ENCODE peak calls at places on chromosomes 12 and 14, in five cellular contexts. N, H, A, V and G are unnamed samples.

GRCh38 chr12:12533238-12533829 is 29.3 kb downstream of the DUSP16 start:
- DNase-seq in N (no peak), H (peak), A (peak), V (no peak), G (peak)

GRCh38 chr14:71524321-71524982 is 407.8 kb upstream of the RGS6 start:
- DNase-seq in N (no peak), H (no peak), A (no peak), V (no peak), G (no peak)

GRCh38 chr14:20454359-20454644 is 310 bp downstream of the OSGEP start:
- DNase-seq in N (no peak), H (peak), A (no peak), V (peak), G (no peak)

GRCh38 chr14:80003138-80003537 is 208.2 kb downstream of the DIO2 start:
- DNase-seq in N (no peak), H (no peak), A (no peak), V (no peak), G (no peak)

GRCh38 chr12:12880537-12880936 is 10.8 kb upstream of the GPRC5A start:
- DNase-seq in N (no peak), H (no peak), A (no peak), V (no peak), G (no peak)

GRCh38 chr12:56695327-56696101 is 7.4 kb upstream of the PTGES3 start:
- DNase-seq in N (no peak), H (no peak), A (no peak), V (no peak), G (no peak)

GRCh38 chr14:75886661-75887348 is 95.0 kb downstream of the TGFB3 start:
- DNase-seq in N (no peak), H (no peak), A (no peak), V (no peak), G (no peak)

GRCh38 chr12:26056335-26056734 is 68.5 kb downstream of the BHLHE41 start:
- DNase-seq in N (no peak), H (peak), A (no peak), V (no peak), G (no peak)

GRCh38 chr12:31033681-31034080 is 40.0 kb upstream of the DDX11 start:
- DNase-seq in N (no peak), H (no peak), A (no peak), V (no peak), G (no peak)

GRCh38 chr12:111166779-111167540 is 201.9 kb downstream of the PHETA1 start:
- DNase-seq in N (no peak), H (no peak), A (no peak), V (no peak), G (no peak)

GRCh38 chr12:50862316-50862715 is 19.6 kb downstream of the TMPRSS12 start:
- DNase-seq in N (no peak), H (peak), A (no peak), V (no peak), G (no peak)

GRCh38 chr14:59182641-59183040 is 5.8 kb upstream of the DAAM1 start:
- DNase-seq in N (no peak), H (no peak), A (no peak), V (no peak), G (no peak)

GRCh38 chr12:107415834-107416233 is 269.8 kb upstream of the PWP1 start:
- DNase-seq in N (no peak), H (peak), A (no peak), V (no peak), G (no peak)

GRCh38 chr12:21265932-21266331 is 68.8 kb downstream of the SLCO1A2 start:
- DNase-seq in N (no peak), H (no peak), A (no peak), V (no peak), G (no peak)

GRCh38 chr12:75564398-75564797 is 53.0 kb upstream of the KRR1 start:
- DNase-seq in N (no peak), H (no peak), A (no peak), V (no peak), G (no peak)

GRCh38 chr14:64244279-64244678 is 49.9 kb downstream of the ESR2 start:
- DNase-seq in N (no peak), H (no peak), A (no peak), V (no peak), G (no peak)

GRCh38 chr12:52004042-52004648 is 2.6 kb upstream of the TAMALIN start:
- DNase-seq in N (peak), H (peak), A (peak), V (no peak), G (peak)

GRCh38 chr12:4133636-4134433 is 139.7 kb upstream of the CCND2 start:
- DNase-seq in N (no peak), H (no peak), A (peak), V (no peak), G (no peak)

GRCh38 chr12:111409403-111410228 is 3.9 kb downstream of the SH2B3 start:
- DNase-seq in N (peak), H (no peak), A (no peak), V (no peak), G (no peak)

GRCh38 chr14:70186826-70187483 is 1.8 kb downstream of the SLC8A3 start:
- DNase-seq in N (no peak), H (no peak), A (peak), V (no peak), G (no peak)

GRCh38 chr12:79983969-79984629 is 49.2 kb upstream of the PPP1R12A start:
- DNase-seq in N (no peak), H (peak), A (no peak), V (no peak), G (no peak)

GRCh38 chr12:22275847-22276246 is 58.7 kb downstream of the ST8SIA1 start:
- DNase-seq in N (no peak), H (peak), A (no peak), V (no peak), G (peak)

GRCh38 chr12:94427520-94428381 is 31.9 kb downstream of the CEP83 start:
- DNase-seq in N (no peak), H (no peak), A (no peak), V (no peak), G (no peak)

GRCh38 chr12:67237231-67237630 is 31.9 kb upstream of the CAND1 start:
- DNase-seq in N (peak), H (no peak), A (peak), V (no peak), G (no peak)

GRCh38 chr12:109097140-109097434 is 310 bp upstream of the UNG start:
- DNase-seq in N (no peak), H (no peak), A (no peak), V (no peak), G (no peak)

GRCh38 chr12:46342562-46343033 is 30.0 kb downstream of the SLC38A2 start:
- DNase-seq in N (no peak), H (no peak), A (peak), V (peak), G (no peak)

GRCh38 chr12:989751-990278 is 1.2 kb upstream of the ERC1 start:
- DNase-seq in N (no peak), H (peak), A (no peak), V (no peak), G (no peak)

GRCh38 chr12:9745191-9745590 is 12.3 kb upstream of the CLECL1 start:
- DNase-seq in N (no peak), H (no peak), A (peak), V (no peak), G (no peak)

GRCh38 chr14:50601405-50601804 is 41.5 kb downstream of the ATL1 start:
- DNase-seq in N (no peak), H (peak), A (no peak), V (no peak), G (no peak)

GRCh38 chr14:105335735-105336476 is 21.4 kb downstream of the PACS2 start:
- DNase-seq in N (no peak), H (no peak), A (no peak), V (no peak), G (no peak)

GRCh38 chr14:49966971-49967630 is 74.2 kb downstream of the ARF6 start:
- DNase-seq in N (no peak), H (no peak), A (no peak), V (no peak), G (no peak)

GRCh38 chr14:37062191-37062803 is 110.1 kb downstream of the SLC25A21 start:
- DNase-seq in N (no peak), H (no peak), A (no peak), V (no peak), G (no peak)

GRCh38 chr12:68478516-68479260 is 132.0 kb upstream of the RAP1B start:
- DNase-seq in N (no peak), H (no peak), A (no peak), V (no peak), G (no peak)

GRCh38 chr14:96117101-96117897 is 78.1 kb downstream of the C14orf132 start:
- DNase-seq in N (no peak), H (no peak), A (no peak), V (no peak), G (peak)

GRCh38 chr12:109586385-109587296 is 13.0 kb downstream of the MVK start:
- DNase-seq in N (no peak), H (no peak), A (no peak), V (no peak), G (no peak)

GRCh38 chr14:104399432-104400155 is 180.0 kb upstream of the C14orf180 start:
- DNase-seq in N (no peak), H (no peak), A (no peak), V (no peak), G (no peak)

GRCh38 chr12:98745578-98746391 is 100.7 kb downstream of the APAF1 start:
- DNase-seq in N (no peak), H (no peak), A (peak), V (no peak), G (no peak)

GRCh38 chr12:98741229-98741614 is 96.1 kb downstream of the APAF1 start:
- DNase-seq in N (no peak), H (no peak), A (no peak), V (no peak), G (no peak)

GRCh38 chr12:98741615-98742265 is 96.7 kb downstream of the APAF1 start:
- DNase-seq in N (no peak), H (no peak), A (peak), V (no peak), G (no peak)

GRCh38 chr12:98744692-98745091 is 99.6 kb downstream of the APAF1 start:
- DNase-seq in N (no peak), H (no peak), A (no peak), V (no peak), G (no peak)

GRCh38 chr12:98743362-98743953 is 98.4 kb downstream of the APAF1 start:
- DNase-seq in N (peak), H (peak), A (peak), V (no peak), G (no peak)
- TF ChIP-seq CTCF in N (peak), H (peak), A (peak), V (peak), G (peak)

GRCh38 chr12:60106207-60106606 is 510.4 kb downstream of the SLC16A7 start:
- DNase-seq in N (no peak), H (peak), A (no peak), V (no peak), G (no peak)
- TF ChIP-seq CTCF in N (peak), H (peak), A (no peak), V (no peak), G (no peak)

GRCh38 chr12:92654929-92655328 is 47.9 kb upstream of the PLEKHG7 start:
- DNase-seq in N (no peak), H (no peak), A (no peak), V (no peak), G (no peak)

GRCh38 chr12:92650228-92650822 is 52.5 kb upstream of the PLEKHG7 start:
- DNase-seq in N (no peak), H (no peak), A (no peak), V (no peak), G (no peak)

GRCh38 chr12:92648242-92649031 is 54.4 kb upstream of the PLEKHG7 start:
- DNase-seq in N (no peak), H (no peak), A (peak), V (no peak), G (no peak)

GRCh38 chr12:92649511-92650227 is 53.1 kb upstream of the PLEKHG7 start:
- DNase-seq in N (peak), H (peak), A (peak), V (peak), G (peak)
- TF ChIP-seq CTCF in N (peak), H (peak), A (peak), V (peak), G (peak)

GRCh38 chr12:2625267-2625666 is 169.5 kb upstream of the FKBP4 start:
- DNase-seq in N (no peak), H (no peak), A (no peak), V (no peak), G (no peak)

GRCh38 chr12:2623472-2623871 is 171.3 kb upstream of the FKBP4 start:
- DNase-seq in N (no peak), H (no peak), A (no peak), V (no peak), G (no peak)

GRCh38 chr12:2622460-2622859 is 172.3 kb upstream of the FKBP4 start:
- DNase-seq in N (no peak), H (no peak), A (no peak), V (no peak), G (no peak)

GRCh38 chr12:2627343-2628191 is 167.2 kb upstream of the FKBP4 start:
- DNase-seq in N (no peak), H (no peak), A (no peak), V (no peak), G (no peak)

DNA sequence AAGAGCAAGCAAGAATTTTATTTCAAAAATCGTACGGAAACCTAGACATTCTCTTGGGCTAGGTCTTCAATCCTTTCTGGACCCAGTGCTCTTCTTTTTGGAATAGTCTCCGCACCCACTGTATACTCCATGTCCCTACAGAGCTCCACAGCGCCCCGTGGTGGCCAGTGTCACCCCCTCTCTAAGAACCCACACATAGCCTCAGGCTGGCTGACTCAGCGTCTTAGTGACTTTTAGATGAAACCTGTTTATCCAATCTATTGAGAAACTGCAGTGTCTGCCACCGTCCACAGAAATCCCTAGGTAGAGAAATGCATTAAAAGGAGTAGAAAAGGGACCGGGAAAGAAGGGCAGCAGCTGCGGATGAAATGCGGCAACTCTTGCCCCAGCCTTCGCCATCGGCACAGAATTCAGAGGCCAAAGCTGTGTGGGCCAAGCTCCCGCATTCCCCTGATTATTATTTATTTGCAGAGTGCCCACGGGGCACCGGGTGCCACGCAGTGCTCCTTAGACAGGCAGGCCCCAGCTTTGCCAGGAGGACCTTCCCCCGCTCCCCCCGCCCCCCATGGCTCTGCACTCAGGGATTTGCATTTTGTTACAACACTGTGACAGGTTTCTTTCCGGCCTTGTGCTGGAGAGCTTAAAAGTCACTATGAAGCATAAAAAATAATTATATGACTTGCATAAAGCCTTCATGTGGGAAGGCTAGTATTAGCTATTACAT is 170.1 kb upstream of the FKBP4 start:
- DNase-seq in N (peak), H (peak), A (peak), V (no peak), G (no peak)
- TF ChIP-seq CTCF in N (peak), H (no peak), A (peak), V (no peak), G (peak)